ENCODE peak calls at places on chromosomes 3 and 15, in eight cellular contexts. One of them, this sample, is unnamed.

GRCh38 chr3:8854656-8855055 is 85.2 kb upstream of the OXTR start:
- DNase-seq in SHP77 treated with DMSO at 0.1 percent for 48 hours: no peak
- DNase-seq in RPMI7951: no peak
- DNase-seq in fibroblast of gingiva: no peak
- DNase-seq in progenitor cell of endocrine pancreas: no peak
- DNase-seq in CD8-positive, alpha-beta T cell: no peak
- DNase-seq in NAMALWA: no peak
- DNase-seq in cardiac septum: no peak
- DNase-seq in this sample: no peak

GRCh38 chr15:58147151-58147550 is 9.0 kb downstream of the AQP9 start:
- DNase-seq in SHP77 treated with DMSO at 0.1 percent for 48 hours: no peak
- DNase-seq in RPMI7951: peak; percentile 69
- DNase-seq in fibroblast of gingiva: peak; percentile 91
- DNase-seq in progenitor cell of endocrine pancreas: no peak
- DNase-seq in CD8-positive, alpha-beta T cell: no peak
- DNase-seq in NAMALWA: no peak
- DNase-seq in cardiac septum: no peak
- DNase-seq in this sample: no peak

GRCh38 chr3:152620395-152620794 is 214.5 kb upstream of the P2RY1 start:
- DNase-seq in SHP77 treated with DMSO at 0.1 percent for 48 hours: no peak
- DNase-seq in RPMI7951: no peak
- DNase-seq in fibroblast of gingiva: no peak
- DNase-seq in progenitor cell of endocrine pancreas: no peak
- DNase-seq in CD8-positive, alpha-beta T cell: no peak
- DNase-seq in NAMALWA: no peak
- DNase-seq in cardiac septum: no peak
- DNase-seq in this sample: no peak

GRCh38 chr15:69834756-69835155 is 263.0 kb downstream of the TLE3 start:
- DNase-seq in SHP77 treated with DMSO at 0.1 percent for 48 hours: no peak
- DNase-seq in RPMI7951: no peak
- DNase-seq in fibroblast of gingiva: no peak
- DNase-seq in progenitor cell of endocrine pancreas: no peak
- DNase-seq in CD8-positive, alpha-beta T cell: no peak
- DNase-seq in NAMALWA: no peak
- DNase-seq in cardiac septum: no peak
- DNase-seq in this sample: no peak

GRCh38 chr15:56244237-56244810 is 645 bp upstream of the RFX7 start:
- DNase-seq in SHP77 treated with DMSO at 0.1 percent for 48 hours: peak; percentile 80
- DNase-seq in RPMI7951: peak; percentile 84
- DNase-seq in fibroblast of gingiva: peak; percentile 65
- DNase-seq in progenitor cell of endocrine pancreas: peak; percentile 10
- DNase-seq in CD8-positive, alpha-beta T cell: no peak
- DNase-seq in NAMALWA: peak; percentile 57
- DNase-seq in cardiac septum: no peak
- DNase-seq in this sample: no peak

GRCh38 chr3:29281265-29282228 is 676 bp downstream of the RBMS3 start:
- DNase-seq in SHP77 treated with DMSO at 0.1 percent for 48 hours: no peak
- DNase-seq in RPMI7951: peak; percentile 78
- DNase-seq in fibroblast of gingiva: peak; percentile 25
- DNase-seq in progenitor cell of endocrine pancreas: no peak
- DNase-seq in CD8-positive, alpha-beta T cell: no peak
- DNase-seq in NAMALWA: peak; percentile 43
- DNase-seq in cardiac septum: no peak
- DNase-seq in this sample: no peak

GRCh38 chr3:126322181-126322967 is 34.8 kb downstream of the KLF15 start:
- DNase-seq in SHP77 treated with DMSO at 0.1 percent for 48 hours: no peak
- DNase-seq in RPMI7951: no peak
- DNase-seq in fibroblast of gingiva: no peak
- DNase-seq in progenitor cell of endocrine pancreas: no peak
- DNase-seq in CD8-positive, alpha-beta T cell: no peak
- DNase-seq in NAMALWA: no peak
- DNase-seq in cardiac septum: no peak
- DNase-seq in this sample: no peak

GRCh38 chr15:98760112-98760826 is 111.9 kb downstream of the IGF1R start:
- DNase-seq in SHP77 treated with DMSO at 0.1 percent for 48 hours: no peak
- DNase-seq in RPMI7951: no peak
- DNase-seq in fibroblast of gingiva: peak; percentile 19
- DNase-seq in progenitor cell of endocrine pancreas: no peak
- DNase-seq in CD8-positive, alpha-beta T cell: no peak
- DNase-seq in NAMALWA: no peak
- DNase-seq in cardiac septum: no peak
- DNase-seq in this sample: no peak

GRCh38 chr3:40939113-40940070 is 259.9 kb upstream of the CTNNB1 start:
- DNase-seq in SHP77 treated with DMSO at 0.1 percent for 48 hours: no peak
- DNase-seq in RPMI7951: peak; percentile 59
- DNase-seq in fibroblast of gingiva: no peak
- DNase-seq in progenitor cell of endocrine pancreas: peak; percentile 31
- DNase-seq in CD8-positive, alpha-beta T cell: no peak
- DNase-seq in NAMALWA: no peak
- DNase-seq in cardiac septum: peak; percentile 71
- DNase-seq in this sample: no peak

GRCh38 chr3:33807190-33807589 is 8.8 kb downstream of the PDCD6IP start:
- DNase-seq in SHP77 treated with DMSO at 0.1 percent for 48 hours: no peak
- DNase-seq in RPMI7951: no peak
- DNase-seq in fibroblast of gingiva: no peak
- DNase-seq in progenitor cell of endocrine pancreas: no peak
- DNase-seq in CD8-positive, alpha-beta T cell: no peak
- DNase-seq in NAMALWA: no peak
- DNase-seq in cardiac septum: no peak
- DNase-seq in this sample: no peak

GRCh38 chr3:188380722-188381121 is 226.8 kb downstream of the LPP start:
- DNase-seq in SHP77 treated with DMSO at 0.1 percent for 48 hours: no peak
- DNase-seq in RPMI7951: no peak
- DNase-seq in fibroblast of gingiva: no peak
- DNase-seq in progenitor cell of endocrine pancreas: no peak
- DNase-seq in CD8-positive, alpha-beta T cell: no peak
- DNase-seq in NAMALWA: no peak
- DNase-seq in cardiac septum: no peak
- DNase-seq in this sample: no peak

GRCh38 chr3:18740631-18741583 is 315.8 kb upstream of the SATB1 start:
- DNase-seq in SHP77 treated with DMSO at 0.1 percent for 48 hours: no peak
- DNase-seq in RPMI7951: no peak
- DNase-seq in fibroblast of gingiva: no peak
- DNase-seq in progenitor cell of endocrine pancreas: no peak
- DNase-seq in CD8-positive, alpha-beta T cell: peak; percentile 43
- DNase-seq in NAMALWA: peak; percentile 76
- DNase-seq in cardiac septum: no peak
- DNase-seq in this sample: peak; percentile 96

GRCh38 chr15:35626984-35627383 is 81.0 kb upstream of the DPH6 start:
- DNase-seq in SHP77 treated with DMSO at 0.1 percent for 48 hours: no peak
- DNase-seq in RPMI7951: no peak
- DNase-seq in fibroblast of gingiva: no peak
- DNase-seq in progenitor cell of endocrine pancreas: no peak
- DNase-seq in CD8-positive, alpha-beta T cell: no peak
- DNase-seq in NAMALWA: no peak
- DNase-seq in cardiac septum: no peak
- DNase-seq in this sample: no peak

GRCh38 chr3:31664031-31664430 is 131.3 kb downstream of the STT3B start:
- DNase-seq in SHP77 treated with DMSO at 0.1 percent for 48 hours: no peak
- DNase-seq in RPMI7951: no peak
- DNase-seq in fibroblast of gingiva: no peak
- DNase-seq in progenitor cell of endocrine pancreas: no peak
- DNase-seq in CD8-positive, alpha-beta T cell: no peak
- DNase-seq in NAMALWA: no peak
- DNase-seq in cardiac septum: no peak
- DNase-seq in this sample: no peak

GRCh38 chr3:141345528-141345927 is 22.8 kb upstream of the ZBTB38 start:
- DNase-seq in SHP77 treated with DMSO at 0.1 percent for 48 hours: no peak
- DNase-seq in RPMI7951: no peak
- DNase-seq in fibroblast of gingiva: no peak
- DNase-seq in progenitor cell of endocrine pancreas: no peak
- DNase-seq in CD8-positive, alpha-beta T cell: no peak
- DNase-seq in NAMALWA: no peak
- DNase-seq in cardiac septum: no peak
- DNase-seq in this sample: no peak

GRCh38 chr3:146469206-146470017 is at the start of gene PLSCR2:
- DNase-seq in SHP77 treated with DMSO at 0.1 percent for 48 hours: peak; percentile 84
- DNase-seq in RPMI7951: peak; percentile 26
- DNase-seq in fibroblast of gingiva: peak; percentile 67
- DNase-seq in progenitor cell of endocrine pancreas: no peak
- DNase-seq in CD8-positive, alpha-beta T cell: peak; percentile 55
- DNase-seq in NAMALWA: peak; percentile 64
- DNase-seq in cardiac septum: peak; percentile 85
- DNase-seq in this sample: peak; percentile 24

GRCh38 chr3:41308119-41308518 is 108.8 kb downstream of the CTNNB1 start:
- DNase-seq in SHP77 treated with DMSO at 0.1 percent for 48 hours: no peak
- DNase-seq in RPMI7951: no peak
- DNase-seq in fibroblast of gingiva: no peak
- DNase-seq in progenitor cell of endocrine pancreas: no peak
- DNase-seq in CD8-positive, alpha-beta T cell: no peak
- DNase-seq in NAMALWA: no peak
- DNase-seq in cardiac septum: no peak
- DNase-seq in this sample: no peak

GRCh38 chr3:25084016-25084415 is 344.0 kb upstream of the RARB start:
- DNase-seq in SHP77 treated with DMSO at 0.1 percent for 48 hours: no peak
- DNase-seq in RPMI7951: no peak
- DNase-seq in fibroblast of gingiva: no peak
- DNase-seq in progenitor cell of endocrine pancreas: no peak
- DNase-seq in CD8-positive, alpha-beta T cell: no peak
- DNase-seq in NAMALWA: no peak
- DNase-seq in cardiac septum: no peak
- DNase-seq in this sample: no peak

GRCh38 chr3:187706966-187707365 is 4.6 kb upstream of the RTP2 start:
- DNase-seq in SHP77 treated with DMSO at 0.1 percent for 48 hours: no peak
- DNase-seq in RPMI7951: no peak
- DNase-seq in fibroblast of gingiva: no peak
- DNase-seq in progenitor cell of endocrine pancreas: no peak
- DNase-seq in CD8-positive, alpha-beta T cell: no peak
- DNase-seq in NAMALWA: no peak
- DNase-seq in cardiac septum: no peak
- DNase-seq in this sample: no peak

GRCh38 chr3:169744332-169745054 is 20.4 kb downstream of the TERC start:
- DNase-seq in SHP77 treated with DMSO at 0.1 percent for 48 hours: no peak
- DNase-seq in RPMI7951: peak; percentile 17
- DNase-seq in fibroblast of gingiva: peak; percentile 10
- DNase-seq in progenitor cell of endocrine pancreas: no peak
- DNase-seq in CD8-positive, alpha-beta T cell: no peak
- DNase-seq in NAMALWA: peak; percentile 57
- DNase-seq in cardiac septum: no peak
- DNase-seq in this sample: no peak

GRCh38 chr3:123586966-123587365 is 2.1 kb upstream of the HACD2 start:
- DNase-seq in SHP77 treated with DMSO at 0.1 percent for 48 hours: no peak
- DNase-seq in RPMI7951: peak; percentile 75
- DNase-seq in fibroblast of gingiva: peak; percentile 6
- DNase-seq in progenitor cell of endocrine pancreas: no peak
- DNase-seq in CD8-positive, alpha-beta T cell: no peak
- DNase-seq in NAMALWA: no peak
- DNase-seq in cardiac septum: no peak
- DNase-seq in this sample: no peak